ENCODE peak calls at places on chromosome 11, in four cellular contexts. U is G401; A is activated CD4-positive, alpha-beta T cell treated with anti-CD3 and anti-CD28 coated beads, Interleukin-2, amount 10 ng/mL, durations not matched to agents 7 days and 5 days; N is heart left ventricle. M is an unnamed sample.

GRCh38 chr11:965206-965775 is 39.6 kb downstream of the AP2A2 start:
- DNase-seq in U (no peak), A (no peak), N (no peak), M (no peak)

GRCh38 chr11:46290598-46291309 is 13.3 kb downstream of the CREB3L1 start:
- DNase-seq in U (no peak), A (no peak), N (peak; percentile 84), M (peak; percentile 7)

GRCh38 chr11:97622795-97623194 is 1233.0 kb downstream of the JRKL start:
- DNase-seq in U (no peak), A (no peak), N (no peak), M (no peak)

GRCh38 chr11:128905345-128906184 is 14.4 kb downstream of the KCNJ5 start:
- DNase-seq in U (no peak), A (peak; percentile 44), N (peak; percentile 64), M (peak; percentile 90)

GRCh38 chr11:110199184-110199981 is 97.0 kb downstream of the RDX start:
- DNase-seq in U (no peak), A (no peak), N (no peak), M (no peak)

GRCh38 chr11:103487113-103487512 is 377.9 kb downstream of the DYNC2H1 start:
- DNase-seq in U (no peak), A (no peak), N (no peak), M (no peak)

GRCh38 chr11:41622707-41623359 is 163.4 kb upstream of the LRRC4C start:
- DNase-seq in U (no peak), A (no peak), N (no peak), M (no peak)

GRCh38 chr11:34512810-34513673 is 552 bp downstream of the ELF5 start:
- DNase-seq in U (no peak), A (peak; percentile 54), N (no peak), M (peak; percentile 82)

GRCh38 chr11:68127791-68128681 is 6.8 kb upstream of the CHKA start:
- DNase-seq in U (peak; percentile 60), A (no peak), N (peak; percentile 52), M (peak; percentile 72)

GRCh38 chr11:128745296-128746183 is 51.7 kb downstream of the FLI1 start:
- DNase-seq in U (no peak), A (no peak), N (peak; percentile 43), M (no peak)

GRCh38 chr11:66887531-66887930 is 30.7 kb downstream of the LRFN4 start:
- DNase-seq in U (no peak), A (no peak), N (peak; percentile 69), M (no peak)

GRCh38 chr11:13440100-13440855 is 22.7 kb downstream of the BTBD10 start:
- DNase-seq in U (peak; percentile 98), A (no peak), N (no peak), M (peak; percentile 62)

GRCh38 chr11:96338910-96339703 is 3.9 kb downstream of the MAML2 start:
- DNase-seq in U (peak; percentile 62), A (peak; percentile 64), N (peak; percentile 51), M (no peak)

GRCh38 chr11:4480577-4481539 is 1.6 kb upstream of the OR52K1 start:
- DNase-seq in U (no peak), A (no peak), N (no peak), M (peak; percentile 53)

GRCh38 chr11:67002297-67002913 is 20.5 kb upstream of the SYT12 start:
- DNase-seq in U (no peak), A (no peak), N (no peak), M (no peak)

GRCh38 chr11:12329169-12329568 is 48.2 kb upstream of the PARVA start:
- DNase-seq in U (no peak), A (no peak), N (no peak), M (no peak)

GRCh38 chr11:73192272-73192671 is 25.8 kb upstream of the P2RY2 start:
- DNase-seq in U (no peak), A (no peak), N (no peak), M (no peak)

GRCh38 chr11:72703281-72704008 is 29.2 kb upstream of the PDE2A start:
- DNase-seq in U (no peak), A (no peak), N (peak; percentile 92), M (no peak)

GRCh38 chr11:57476883-57477506 is 16.7 kb downstream of the RTN4RL2 start:
- DNase-seq in U (no peak), A (no peak), N (peak; percentile 60), M (peak; percentile 60)

GRCh38 chr11:76792505-76793264 is 9.5 kb downstream of the TSKU start:
- DNase-seq in U (no peak), A (no peak), N (no peak), M (no peak)

GRCh38 chr11:1260023-1260501 is 37.2 kb downstream of the MUC5B start:
- DNase-seq in U (no peak), A (peak; percentile 25), N (no peak), M (peak; percentile 55)

GRCh38 chr11:113885897-113886296 is 10.5 kb upstream of the USP28 start:
- DNase-seq in U (no peak), A (no peak), N (no peak), M (no peak)

GRCh38 chr11:75721852-75722668 is 4.4 kb downstream of the MOGAT2 start:
- DNase-seq in U (no peak), A (no peak), N (no peak), M (no peak)

GRCh38 chr11:8206251-8207079 is 37.6 kb upstream of the RIC3 start:
- DNase-seq in U (peak; percentile 21), A (no peak), N (peak; percentile 62), M (no peak)

GRCh38 chr11:3060436-3061025 is 3.3 kb upstream of the CARS1 start:
- DNase-seq in U (no peak), A (no peak), N (peak; percentile 6), M (no peak)

GRCh38 chr11:9003573-9004309 is at the start of gene NRIP3:
- DNase-seq in U (peak; percentile 85), A (peak; percentile 78), N (peak; percentile 80), M (peak; percentile 94)

GRCh38 chr11:124440608-124441007 is 4.9 kb downstream of the OR8B8 start:
- DNase-seq in U (no peak), A (no peak), N (no peak), M (no peak)